ENCODE peak calls at places on chromosome 9, in four cellular contexts. J is A549, P is tibial artery, V is kidney. H is an unnamed sample.

GRCh38 chr9:73741316-73741715 is 589.7 kb downstream of the ANXA1 start:
- DNase-seq in V (no peak), J (no peak), P (no peak), H (no peak)

GRCh38 chr9:123710299-123710698 is 219.6 kb downstream of the DENND1A start:
- DNase-seq in V (no peak), J (peak; percentile 60), P (no peak), H (no peak)

GRCh38 chr9:89528540-89528939 is 30.6 kb upstream of the SEMA4D start:
- DNase-seq in V (no peak), P (no peak), J (peak; percentile 27), H (no peak)

GRCh38 chr9:801399-802071 is 40.0 kb upstream of the DMRT1 start:
- DNase-seq in V (no peak), P (no peak), J (no peak), H (no peak)

GRCh38 chr9:34363619-34364351 is 12.9 kb downstream of the MYORG start:
- DNase-seq in V (no peak), J (no peak), P (no peak), H (no peak)

GRCh38 chr9:134304712-134305111 is 21.5 kb upstream of the RXRA start:
- DNase-seq in J (no peak), V (peak; percentile 25), P (no peak), H (no peak)

GRCh38 chr9:137786511-137786920 is 91.1 kb upstream of the CACNA1B start:
- DNase-seq in V (peak; percentile 58), P (no peak), J (no peak), H (no peak)

GRCh38 chr9:20312732-20313131 is 309.6 kb downstream of the MLLT3 start:
- DNase-seq in P (no peak), J (peak; percentile 23), V (no peak), H (no peak)

GRCh38 chr9:1050125-1050895 is at the start of gene DMRT2:
- DNase-seq in V (peak; percentile 90), J (peak; percentile 85), P (peak; percentile 82), H (peak; percentile 84)

GRCh38 chr9:20805766-20806165 is 121.7 kb downstream of the FOCAD start:
- DNase-seq in J (no peak), V (no peak), P (no peak), H (no peak)

GRCh38 chr9:83521017-83521810 is 17.0 kb downstream of the FRMD3 start:
- DNase-seq in V (no peak), J (no peak), P (no peak), H (no peak)

GRCh38 chr9:86262436-86262835 is 3.0 kb upstream of the C9orf153 start:
- DNase-seq in J (no peak), V (no peak), P (no peak), H (no peak)

GRCh38 chr9:105901514-105902109 is 207.3 kb downstream of the TMEM38B start:
- DNase-seq in J (peak; percentile 52), V (no peak), P (no peak), H (peak; percentile 35)

GRCh38 chr9:133998915-133999580 is 6.9 kb upstream of the VAV2 start:
- DNase-seq in P (no peak), V (no peak), J (no peak), H (no peak)

GRCh38 chr9:137745541-137745991 is 126.8 kb downstream of the EHMT1 start:
- DNase-seq in V (peak; percentile 71), P (no peak), J (peak; percentile 58), H (no peak)

GRCh38 chr9:20315672-20316071 is 306.6 kb downstream of the MLLT3 start:
- DNase-seq in J (no peak), V (no peak), P (no peak), H (no peak)

GRCh38 chr9:86978986-86979385 is 31.7 kb upstream of the GAS1 start:
- DNase-seq in P (no peak), J (no peak), V (no peak), H (no peak)

GRCh38 chr9:115034801-115035200 is 83.2 kb downstream of the TNC start:
- DNase-seq in P (no peak), J (no peak), V (no peak), H (no peak)

GRCh38 chr9:13351768-13352386 is 72.4 kb upstream of the MPDZ start:
- DNase-seq in V (no peak), J (peak; percentile 56), P (no peak), H (no peak)

GRCh38 chr9:79060726-79061125 is 511.0 kb upstream of the TLE4 start:
- DNase-seq in J (no peak), P (no peak), V (no peak), H (no peak)

GRCh38 chr9:75909776-75910175 is 19.3 kb downstream of the PCSK5 start:
- DNase-seq in V (no peak), P (no peak), J (peak; percentile 21), H (no peak)

GRCh38 chr9:133812941-133813748 is 75.0 kb upstream of the SARDH start:
- DNase-seq in J (no peak), V (no peak), P (no peak), H (no peak)

GRCh38 chr9:91255327-91255726 is 106.4 kb downstream of the AUH start:
- DNase-seq in J (no peak), V (no peak), P (no peak), H (no peak)

GRCh38 chr9:137271696-137272076 is 5.8 kb upstream of the TOR4A start:
- DNase-seq in P (no peak), J (no peak), V (peak; percentile 46), H (no peak)

GRCh38 chr9:101458955-101459631 is 23.5 kb upstream of the ALDOB start:
- DNase-seq in V (no peak), P (no peak), J (peak; percentile 81), H (no peak)

GRCh38 chr9:20001058-20001457 is 212.2 kb upstream of the SLC24A2 start:
- DNase-seq in P (no peak), V (no peak), J (no peak), H (no peak)

GRCh38 chr9:113620016-113620376 is 156.5 kb downstream of the RGS3 start:
- DNase-seq in P (peak; percentile 18), V (peak; percentile 54), J (no peak), H (no peak)

GRCh38 chr9:69798737-69799136 is 21.9 kb upstream of the CFAP95 start:
- DNase-seq in P (no peak), V (no peak), J (no peak), H (no peak)

GRCh38 chr9:127976498-127976897 is 4.3 kb downstream of the EEIG1 start:
- DNase-seq in J (no peak), V (peak; percentile 80), P (no peak), H (no peak)

GRCh38 chr9:99377790-99378775 is 156.0 kb downstream of the SEC61B start:
- DNase-seq in V (no peak), P (no peak), J (no peak), H (no peak)

GRCh38 chr9:79430599-79430998 is 141.2 kb upstream of the TLE4 start:
- DNase-seq in V (no peak), J (no peak), P (no peak), H (no peak)

GRCh38 chr9:126319651-126320050 is 7.0 kb upstream of the MVB12B start:
- DNase-seq in P (no peak), J (no peak), V (no peak), H (no peak)

GRCh38 chr9:79384506-79384905 is 187.3 kb upstream of the TLE4 start:
- DNase-seq in V (no peak), J (no peak), P (no peak), H (no peak)

GRCh38 chr9:135080286-135081263 is 6.9 kb upstream of the OLFM1 start:
- DNase-seq in V (peak; percentile 43), J (no peak), P (no peak), H (no peak)

GRCh38 chr9:18739641-18740318 is 265.8 kb downstream of the ADAMTSL1 start:
- DNase-seq in J (no peak), P (no peak), V (no peak), H (no peak)

GRCh38 chr9:72718503-72718902 is 197.1 kb downstream of the TMC1 start:
- DNase-seq in J (no peak), V (no peak), P (no peak), H (no peak)

GRCh38 chr9:100575765-100576368 is 2.0 kb upstream of the CAVIN4 start:
- DNase-seq in V (no peak), P (no peak), J (no peak), H (no peak)

GRCh38 chr9:82105729-82106128 is 117.2 kb downstream of the SPATA31D1 start:
- DNase-seq in J (no peak), V (no peak), P (no peak), H (no peak)
- TF ChIP-seq CTCF in J (no peak), V (no peak), P (no peak), H (no peak)

DNA sequence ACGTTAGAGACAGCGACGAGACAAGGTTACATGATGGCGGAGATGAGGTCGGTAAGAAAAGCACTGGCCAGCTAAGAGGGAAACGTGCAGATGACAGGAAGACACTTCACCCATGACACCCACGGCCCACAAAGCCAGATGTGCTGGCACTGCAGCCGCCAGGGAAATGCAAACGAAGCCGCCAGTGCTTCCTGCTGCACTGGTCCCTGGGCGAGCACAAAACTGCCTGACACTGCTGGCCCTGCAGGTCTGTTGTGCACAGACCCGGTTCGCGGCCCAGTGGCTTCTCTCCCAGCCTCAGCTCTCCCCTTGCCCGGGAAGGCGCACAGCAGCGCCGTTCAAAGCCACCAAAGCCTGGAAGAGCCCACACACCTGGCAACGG is 20.3 kb downstream of the QSOX2 start:
- DNase-seq in P (no peak), J (no peak), V (no peak), H (no peak)
- TF ChIP-seq CTCF in P (no peak), J (no peak), V (no peak), H (no peak)

GRCh38 chr9:93366119-93366447 is 85.4 kb upstream of the FAM120A start:
- DNase-seq in J (no peak), V (no peak), P (no peak), H (no peak)

GRCh38 chr9:93365427-93366118 is 85.9 kb upstream of the FAM120A start:
- DNase-seq in P (no peak), V (no peak), J (no peak), H (no peak)

GRCh38 chr9:93364734-93365426 is 86.6 kb upstream of the FAM120A start:
- DNase-seq in P (no peak), V (no peak), J (no peak), H (no peak)

GRCh38 chr9:93357649-93358048 is 93.8 kb upstream of the FAM120A start:
- DNase-seq in P (no peak), J (no peak), V (no peak), H (no peak)

GRCh38 chr9:93361995-93362394 is 89.5 kb upstream of the FAM120A start:
- DNase-seq in V (no peak), P (no peak), J (no peak), H (no peak)
- TF ChIP-seq CTCF in V (no peak), P (no peak), J (no peak), H (no peak)

GRCh38 chr9:121895836-121896544 is 197.1 kb downstream of the TTLL11 start:
- DNase-seq in P (no peak), J (peak; percentile 60), V (no peak), H (no peak)
- TF ChIP-seq CTCF in P (no peak), J (no peak), V (no peak), H (no peak)

H was measured in mesothelial cell of epicardium.